ENCODE peak calls at places on chromosomes 16 and 17, in nine cellular contexts. K is GM19239; L is AG04450; T is GM04503; W is fibroblast of mammary gland; E is glutamatergic neuron; D is IMR-90; S is activated CD8-positive, alpha-beta T cell treated with anti-CD3 and anti-CD28 coated beads for 36 hours; B is HFF-Myc. I is an unnamed sample.

GRCh38 chr16:65547799-65548446 is 426.1 kb upstream of the CDH11 start:
- DNase-seq in B (peak), K (no peak), W (peak), E (no peak), T (peak), L (peak), D (peak), S (no peak), I (no peak)

GRCh38 chr16:89062389-89063345 is 31.0 kb upstream of the ACSF3 start:
- DNase-seq in K (no peak), E (no peak), W (no peak), T (no peak), D (no peak), L (no peak), B (no peak), S (no peak), I (no peak)

GRCh38 chr16:59296002-59296401 is 561.9 kb upstream of the GOT2 start:
- DNase-seq in T (no peak), W (no peak), D (no peak), B (no peak), L (no peak), E (no peak), K (no peak), S (no peak), I (no peak)

GRCh38 chr16:1430759-1431496 is at the start of gene PERCC1:
- DNase-seq in W (no peak), S (no peak), B (no peak), D (no peak), L (no peak), T (no peak), K (no peak), E (peak), I (no peak)

GRCh38 chr16:88566158-88566557 is 4.0 kb upstream of the ZC3H18 start:
- DNase-seq in T (no peak), D (peak), W (peak), S (peak), K (no peak), L (peak), E (no peak), B (peak), I (peak)

GRCh38 chr16:70162041-70162451 is 11.5 kb upstream of the CLEC18C start:
- DNase-seq in S (no peak), B (peak), D (peak), L (peak), E (no peak), T (peak), W (peak), K (no peak), I (no peak)

GRCh38 chr17:17411692-17412091 is 65.1 kb upstream of the MED9 start:
- DNase-seq in B (no peak), L (no peak), W (peak), K (no peak), E (no peak), S (no peak), T (peak), D (no peak), I (no peak)

GRCh38 chr16:57264950-57265371 is 19.5 kb downstream of the PLLP start:
- DNase-seq in B (no peak), T (no peak), S (no peak), E (no peak), D (no peak), W (no peak), L (no peak), K (no peak), I (no peak)

GRCh38 chr16:85321856-85322271 is 209.6 kb upstream of the CIBAR2 start:
- DNase-seq in S (no peak), K (no peak), L (peak), T (peak), W (peak), E (no peak), B (no peak), D (peak), I (no peak)

GRCh38 chr16:58249780-58250478 is 44.9 kb downstream of the PRSS54 start:
- DNase-seq in S (peak), D (peak), W (peak), L (no peak), T (no peak), K (peak), E (peak), B (peak), I (peak)

GRCh38 chr16:85395913-85396878 is 216.9 kb upstream of the GSE1 start:
- DNase-seq in S (no peak), E (peak), T (no peak), D (peak), K (no peak), B (peak), W (peak), L (no peak), I (no peak)

GRCh38 chr16:78321611-78322010 is 222.2 kb downstream of the WWOX start:
- DNase-seq in E (peak), S (no peak), T (no peak), K (no peak), L (no peak), B (no peak), D (no peak), W (no peak), I (no peak)

GRCh38 chr17:80649672-80650338 is 105.2 kb downstream of the RPTOR start:
- DNase-seq in B (peak), S (peak), W (peak), E (peak), K (no peak), L (peak), D (peak), T (peak), I (peak)

GRCh38 chr17:35291802-35292201 is 48.9 kb downstream of the SLFN5 start:
- DNase-seq in S (no peak), K (no peak), T (peak), W (peak), E (no peak), L (no peak), B (no peak), D (peak), I (no peak)

GRCh38 chr16:57632568-57632967 is 4.1 kb downstream of the ADGRG1 start:
- DNase-seq in E (no peak), B (no peak), T (no peak), S (no peak), L (no peak), W (no peak), D (peak), K (no peak), I (no peak)

GRCh38 chr16:53048139-53048915 is 4.4 kb downstream of the CHD9NB start:
- DNase-seq in T (no peak), S (no peak), B (no peak), K (no peak), L (no peak), E (no peak), W (no peak), D (no peak), I (no peak)

GRCh38 chr17:6413073-6413472 is 21.8 kb downstream of the AIPL1 start:
- DNase-seq in E (no peak), W (peak), T (no peak), B (no peak), S (no peak), L (no peak), D (peak), K (peak), I (no peak)

GRCh38 chr16:931171-931570 is 39.6 kb downstream of the LMF1 start:
- DNase-seq in S (no peak), D (no peak), L (no peak), W (no peak), K (no peak), T (no peak), E (no peak), B (no peak), I (no peak)

I was measured in stimulated activated effector memory CD8-positive, alpha-beta T cell treated with anti-CD3 and anti-CD28 coated beads, Interleukin-12 subunit alpha, Interleukin-12 subunit beta, amount 100 ng/mL, for 72 hours.